ENCODE peak calls at places on chromosomes 11 and 22, in five cellular contexts. C is activated CD4-positive, alpha-beta T cell treated with anti-CD3 and anti-CD28 coated beads, Interleukin-2, amount 50 U/mL, for 24 hours; B is coronary artery; F is upper lobe of right lung; X is tibial nerve. J is an unnamed sample.

GRCh38 chr11:9642894-9643293 is 21.0 kb upstream of the SWAP70 start:
- DNase-seq in C (no peak), B (peak), F (no peak), X (no peak), J (no peak)

GRCh38 chr11:6828103-6828502 is 17.4 kb upstream of the OR10A5 start:
- DNase-seq in C (no peak), B (no peak), F (no peak), X (no peak), J (no peak)

GRCh38 chr11:30147293-30147692 is 83.5 kb upstream of the FSHB start:
- DNase-seq in C (no peak), B (no peak), F (no peak), X (no peak), J (no peak)

GRCh38 chr11:133285359-133285758 is 246.9 kb downstream of the OPCML start:
- DNase-seq in C (no peak), B (no peak), F (no peak), X (no peak), J (no peak)

GRCh38 chr22:20137671-20138416 is 6.2 kb downstream of the ZDHHC8 start:
- DNase-seq in C (no peak), B (no peak), F (no peak), X (no peak), J (no peak)

GRCh38 chr22:48139776-48140175 is 1377.3 kb downstream of the TBC1D22A start:
- DNase-seq in C (no peak), B (no peak), F (no peak), X (no peak), J (no peak)

GRCh38 chr22:19057999-19058491 is 64.2 kb downstream of the DGCR2 start:
- DNase-seq in C (no peak), B (no peak), F (peak), X (no peak), J (no peak)

GRCh38 chr11:2369320-2369719 is 7.8 kb upstream of the CD81 start:
- DNase-seq in C (no peak), B (no peak), F (no peak), X (no peak), J (no peak)

GRCh38 chr11:118216621-118217526 is 7.9 kb downstream of the JAML start:
- DNase-seq in C (peak), B (no peak), F (no peak), X (no peak), J (no peak)

GRCh38 chr11:33669598-33670249 is 30.9 kb downstream of the C11orf91 start:
- DNase-seq in C (no peak), B (no peak), F (no peak), X (no peak), J (no peak)

GRCh38 chr22:46050451-46050845 is 73.5 kb upstream of the WNT7B start:
- DNase-seq in C (no peak), B (peak), F (no peak), X (no peak), J (no peak)

GRCh38 chr11:22822204-22822603 is 7.4 kb downstream of the SVIP start:
- DNase-seq in C (no peak), B (no peak), F (no peak), X (no peak), J (no peak)

GRCh38 chr22:28345304-28345703 is 334.3 kb downstream of the TTC28 start:
- DNase-seq in C (no peak), B (no peak), F (no peak), X (no peak), J (peak)

GRCh38 chr11:107591446-107592236 is 694 bp downstream of the ELMOD1 start:
- DNase-seq in C (peak), B (no peak), F (no peak), X (no peak), J (peak)

GRCh38 chr22:45428391-45429385 is 15.2 kb downstream of the RIBC2 start:
- DNase-seq in C (no peak), B (peak), F (peak), X (no peak), J (no peak)

GRCh38 chr11:2789331-2789730 is 89.5 kb upstream of the KCNQ1OT1 start:
- DNase-seq in C (no peak), B (peak), F (no peak), X (peak), J (no peak)

GRCh38 chr11:46895821-46896220 is 22.5 kb downstream of the LRP4 start:
- DNase-seq in C (no peak), B (no peak), F (peak), X (no peak), J (no peak)

GRCh38 chr11:125128450-125128849 is 17.0 kb upstream of the TMEM218 start:
- DNase-seq in C (no peak), B (no peak), F (no peak), X (no peak), J (peak)

GRCh38 chr11:19674420-19674819 is 38.2 kb upstream of the NAV2 start:
- DNase-seq in C (no peak), B (no peak), F (no peak), X (no peak), J (no peak)

GRCh38 chr11:94706211-94706610 is 61.9 kb upstream of the AMOTL1 start:
- DNase-seq in C (no peak), B (no peak), F (no peak), X (no peak), J (peak)

GRCh38 chr11:47257518-47258316 is at the start of gene NR1H3:
- DNase-seq in C (no peak), B (peak), F (peak), X (peak), J (peak)

J was measured in EH.